ENCODE peak calls at places on chromosomes 12 and 14, in five cellular contexts. One of them, this sample, is unnamed.
A peak's percentile ranks its signal among the peaks of the same experiment; 100 is the strongest.

GRCh38 chr12:25458047-25458552 is 95.0 kb downstream of the LMNTD1 start:
- DNase-seq in astrocyte of the spinal cord: peak; percentile 95
- DNase-seq in fibroblast of pulmonary artery: peak; percentile 87
- DNase-seq in A549: peak; percentile 61
- DNase-seq in hepatocyte: no peak
- DNase-seq in this sample: no peak

GRCh38 chr12:130142736-130143135 is 19.5 kb upstream of the FZD10 start:
- DNase-seq in astrocyte of the spinal cord: no peak
- DNase-seq in hepatocyte: no peak
- DNase-seq in fibroblast of pulmonary artery: no peak
- DNase-seq in A549: no peak
- DNase-seq in this sample: no peak

GRCh38 chr14:54502602-54503001 is 7.1 kb upstream of the CGRRF1 start:
- DNase-seq in A549: no peak
- DNase-seq in hepatocyte: no peak
- DNase-seq in astrocyte of the spinal cord: no peak
- DNase-seq in fibroblast of pulmonary artery: no peak
- DNase-seq in this sample: no peak

GRCh38 chr12:8482446-8483080 is 26.8 kb downstream of the CLEC6A start:
- DNase-seq in A549: no peak
- DNase-seq in astrocyte of the spinal cord: no peak
- DNase-seq in hepatocyte: peak; percentile 4
- DNase-seq in fibroblast of pulmonary artery: no peak
- DNase-seq in this sample: no peak

GRCh38 chr12:124174949-124175348 is 119.9 kb upstream of the RFLNA start:
- DNase-seq in astrocyte of the spinal cord: no peak
- DNase-seq in fibroblast of pulmonary artery: no peak
- DNase-seq in hepatocyte: no peak
- DNase-seq in A549: no peak
- DNase-seq in this sample: no peak

GRCh38 chr12:12611512-12612306 is at the start of gene CREBL2:
- DNase-seq in astrocyte of the spinal cord: peak; percentile 96
- DNase-seq in A549: peak; percentile 93
- DNase-seq in fibroblast of pulmonary artery: peak; percentile 99
- DNase-seq in hepatocyte: peak; percentile 97
- DNase-seq in this sample: peak; percentile 75

GRCh38 chr12:12018454-12018853 is 52.3 kb upstream of the BCL2L14 start:
- DNase-seq in astrocyte of the spinal cord: peak; percentile 26
- DNase-seq in hepatocyte: peak; percentile 24
- DNase-seq in A549: no peak
- DNase-seq in fibroblast of pulmonary artery: peak; percentile 63
- DNase-seq in this sample: no peak

GRCh38 chr12:65953621-65954020 is 129.3 kb downstream of the HMGA2 start:
- DNase-seq in A549: no peak
- DNase-seq in fibroblast of pulmonary artery: peak; percentile 55
- DNase-seq in hepatocyte: no peak
- DNase-seq in astrocyte of the spinal cord: no peak
- DNase-seq in this sample: no peak

GRCh38 chr14:68539311-68539737 is 253.5 kb downstream of the ZFP36L1 start:
- DNase-seq in astrocyte of the spinal cord: no peak
- DNase-seq in A549: no peak
- DNase-seq in fibroblast of pulmonary artery: no peak
- DNase-seq in hepatocyte: no peak
- DNase-seq in this sample: no peak

GRCh38 chr12:95126076-95126475 is 52.7 kb upstream of the NR2C1 start:
- DNase-seq in astrocyte of the spinal cord: no peak
- DNase-seq in fibroblast of pulmonary artery: no peak
- DNase-seq in A549: no peak
- DNase-seq in hepatocyte: no peak
- DNase-seq in this sample: no peak

GRCh38 chr14:64788706-64789105 is 84.5 kb downstream of the PLEKHG3 start:
- DNase-seq in hepatocyte: peak; percentile 41
- DNase-seq in A549: peak; percentile 46
- DNase-seq in fibroblast of pulmonary artery: peak; percentile 85
- DNase-seq in astrocyte of the spinal cord: peak; percentile 88
- DNase-seq in this sample: no peak

GRCh38 chr12:54579696-54580333 is 8.6 kb downstream of the PPP1R1A start:
- DNase-seq in fibroblast of pulmonary artery: peak; percentile 77
- DNase-seq in astrocyte of the spinal cord: peak; percentile 63
- DNase-seq in A549: peak; percentile 85
- DNase-seq in hepatocyte: peak; percentile 87
- DNase-seq in this sample: peak; percentile 60

GRCh38 chr14:93964820-93965286 is 11.5 kb downstream of the ASB2 start:
- DNase-seq in hepatocyte: no peak
- DNase-seq in A549: no peak
- DNase-seq in astrocyte of the spinal cord: no peak
- DNase-seq in fibroblast of pulmonary artery: no peak
- DNase-seq in this sample: no peak

GRCh38 chr12:16424531-16424930 is 77.1 kb downstream of the MGST1 start:
- DNase-seq in hepatocyte: no peak
- DNase-seq in A549: no peak
- DNase-seq in fibroblast of pulmonary artery: no peak
- DNase-seq in astrocyte of the spinal cord: no peak
- DNase-seq in this sample: no peak

GRCh38 chr12:109795023-109795422 is 38.2 kb downstream of the TRPV4 start:
- DNase-seq in fibroblast of pulmonary artery: peak; percentile 45
- DNase-seq in hepatocyte: no peak
- DNase-seq in A549: no peak
- DNase-seq in astrocyte of the spinal cord: no peak
- DNase-seq in this sample: no peak

GRCh38 chr12:754871-755562 is 2.6 kb downstream of the WNK1 start:
- DNase-seq in A549: peak; percentile 84
- DNase-seq in astrocyte of the spinal cord: peak; percentile 65
- DNase-seq in hepatocyte: peak; percentile 48
- DNase-seq in fibroblast of pulmonary artery: peak; percentile 75
- DNase-seq in this sample: peak; percentile 56

GRCh38 chr14:29255692-29256091 is 489.1 kb downstream of the FOXG1 start:
- DNase-seq in A549: no peak
- DNase-seq in hepatocyte: no peak
- DNase-seq in astrocyte of the spinal cord: no peak
- DNase-seq in fibroblast of pulmonary artery: no peak
- DNase-seq in this sample: no peak

GRCh38 chr14:85471744-85472143 is 58.2 kb upstream of the FLRT2 start:
- DNase-seq in hepatocyte: peak; percentile 32
- DNase-seq in A549: peak; percentile 66
- DNase-seq in fibroblast of pulmonary artery: peak; percentile 91
- DNase-seq in astrocyte of the spinal cord: peak; percentile 92
- DNase-seq in this sample: no peak

GRCh38 chr14:52840916-52841315 is 49.5 kb upstream of the GNPNAT1 start:
- DNase-seq in fibroblast of pulmonary artery: peak; percentile 68
- DNase-seq in astrocyte of the spinal cord: peak; percentile 57
- DNase-seq in A549: peak; percentile 33
- DNase-seq in hepatocyte: peak; percentile 13
- DNase-seq in this sample: no peak

GRCh38 chr12:47033081-47033480 is 46.3 kb upstream of the PCED1B start:
- DNase-seq in astrocyte of the spinal cord: no peak
- DNase-seq in A549: no peak
- DNase-seq in hepatocyte: peak; percentile 37
- DNase-seq in fibroblast of pulmonary artery: peak; percentile 61
- DNase-seq in this sample: no peak

GRCh38 chr12:51391047-51391837 is at the start of gene GALNT6:
- DNase-seq in hepatocyte: peak; percentile 82
- DNase-seq in astrocyte of the spinal cord: no peak
- DNase-seq in fibroblast of pulmonary artery: no peak
- DNase-seq in A549: peak; percentile 51
- DNase-seq in this sample: peak; percentile 69

GRCh38 chr14:95290769-95291440 is 28.8 kb downstream of the CLMN start:
- DNase-seq in hepatocyte: peak; percentile 42
- DNase-seq in astrocyte of the spinal cord: no peak
- DNase-seq in fibroblast of pulmonary artery: no peak
- DNase-seq in A549: no peak
- DNase-seq in this sample: no peak

GRCh38 chr14:89736866-89737265 is 217.7 kb downstream of the EFCAB11 start:
- DNase-seq in A549: no peak
- DNase-seq in hepatocyte: no peak
- DNase-seq in astrocyte of the spinal cord: no peak
- DNase-seq in fibroblast of pulmonary artery: no peak
- DNase-seq in this sample: no peak

GRCh38 chr12:64252708-64253107 is 30.6 kb upstream of the KICS2 start:
- DNase-seq in A549: no peak
- DNase-seq in astrocyte of the spinal cord: no peak
- DNase-seq in hepatocyte: no peak
- DNase-seq in fibroblast of pulmonary artery: peak; percentile 90
- DNase-seq in this sample: no peak

This sample was measured in CD8-positive, alpha-beta memory T cell.